ENCODE peak calls at places on chromosomes 7 and 10, in four cellular contexts. One of them, this sample, is unnamed.

GRCh38 chr7:133253522-133253882 is 624 bp downstream of the EXOC4 start:
- DNase-seq in HCEC 1CT: peak; percentile 9
- DNase-seq in iPS-NIHi11: no peak
- DNase-seq in stimulated activated naive CD8-positive, alpha-beta T cell treated with anti-CD3 and anti-CD28 coated beads, Interleukin-15, Interleukin-2, amounts not matched to agents 100 U/mL and 50 U/mL, for 24 hours: peak; percentile 8
- DNase-seq in this sample: peak; percentile 38

GRCh38 chr7:81956520-81956919 is 186.7 kb upstream of the HGF start:
- DNase-seq in iPS-NIHi11: peak; percentile 54
- DNase-seq in HCEC 1CT: peak; percentile 31
- DNase-seq in stimulated activated naive CD8-positive, alpha-beta T cell treated with anti-CD3 and anti-CD28 coated beads, Interleukin-15, Interleukin-2, amounts not matched to agents 100 U/mL and 50 U/mL, for 24 hours: no peak
- DNase-seq in this sample: peak; percentile 62

GRCh38 chr7:142854505-142855400 is at the start of gene EPHB6:
- DNase-seq in stimulated activated naive CD8-positive, alpha-beta T cell treated with anti-CD3 and anti-CD28 coated beads, Interleukin-15, Interleukin-2, amounts not matched to agents 100 U/mL and 50 U/mL, for 24 hours: peak; percentile 71
- DNase-seq in HCEC 1CT: peak; percentile 25
- DNase-seq in iPS-NIHi11: peak; percentile 85
- DNase-seq in this sample: peak; percentile 93

GRCh38 chr7:30241767-30242166 is 42.6 kb upstream of the ZNRF2 start:
- DNase-seq in HCEC 1CT: no peak
- DNase-seq in iPS-NIHi11: no peak
- DNase-seq in stimulated activated naive CD8-positive, alpha-beta T cell treated with anti-CD3 and anti-CD28 coated beads, Interleukin-15, Interleukin-2, amounts not matched to agents 100 U/mL and 50 U/mL, for 24 hours: no peak
- DNase-seq in this sample: no peak

GRCh38 chr7:106813705-106814305 is 51.3 kb upstream of the PIK3CG start:
- DNase-seq in iPS-NIHi11: no peak
- DNase-seq in HCEC 1CT: peak; percentile 7
- DNase-seq in stimulated activated naive CD8-positive, alpha-beta T cell treated with anti-CD3 and anti-CD28 coated beads, Interleukin-15, Interleukin-2, amounts not matched to agents 100 U/mL and 50 U/mL, for 24 hours: no peak
- DNase-seq in this sample: peak; percentile 9

GRCh38 chr7:30914611-30915601 is 3.3 kb downstream of the AQP1 start:
- DNase-seq in iPS-NIHi11: no peak
- DNase-seq in stimulated activated naive CD8-positive, alpha-beta T cell treated with anti-CD3 and anti-CD28 coated beads, Interleukin-15, Interleukin-2, amounts not matched to agents 100 U/mL and 50 U/mL, for 24 hours: peak; percentile 6
- DNase-seq in HCEC 1CT: no peak
- DNase-seq in this sample: peak; percentile 30

GRCh38 chr10:29583674-29584073 is 51.1 kb downstream of the SVIL start:
- DNase-seq in iPS-NIHi11: no peak
- DNase-seq in stimulated activated naive CD8-positive, alpha-beta T cell treated with anti-CD3 and anti-CD28 coated beads, Interleukin-15, Interleukin-2, amounts not matched to agents 100 U/mL and 50 U/mL, for 24 hours: no peak
- DNase-seq in HCEC 1CT: no peak
- DNase-seq in this sample: no peak

GRCh38 chr7:157753713-157754415 is 417.1 kb downstream of the DNAJB6 start:
- DNase-seq in iPS-NIHi11: no peak
- DNase-seq in HCEC 1CT: no peak
- DNase-seq in stimulated activated naive CD8-positive, alpha-beta T cell treated with anti-CD3 and anti-CD28 coated beads, Interleukin-15, Interleukin-2, amounts not matched to agents 100 U/mL and 50 U/mL, for 24 hours: no peak
- DNase-seq in this sample: no peak

GRCh38 chr7:41027428-41028115 is 675.3 kb downstream of the INHBA start:
- DNase-seq in iPS-NIHi11: no peak
- DNase-seq in stimulated activated naive CD8-positive, alpha-beta T cell treated with anti-CD3 and anti-CD28 coated beads, Interleukin-15, Interleukin-2, amounts not matched to agents 100 U/mL and 50 U/mL, for 24 hours: no peak
- DNase-seq in HCEC 1CT: peak; percentile 96
- DNase-seq in this sample: peak; percentile 84

GRCh38 chr10:108848016-108848415 is 1075.3 kb downstream of the XPNPEP1 start:
- DNase-seq in stimulated activated naive CD8-positive, alpha-beta T cell treated with anti-CD3 and anti-CD28 coated beads, Interleukin-15, Interleukin-2, amounts not matched to agents 100 U/mL and 50 U/mL, for 24 hours: no peak
- DNase-seq in iPS-NIHi11: no peak
- DNase-seq in HCEC 1CT: peak; percentile 3
- DNase-seq in this sample: no peak

This sample was measured in adipocyte.